ENCODE peak calls at places on chromosomes 2 and 18, in four cellular contexts. K is A549, F is H1, C is WTC11. I is an unnamed sample.

GRCh38 chr2:10547011-10547410 is 98.9 kb upstream of the ODC1 start:
- DNase-seq in K (no peak), F (no peak), C (no peak), I (no peak)

GRCh38 chr2:50438293-50438692 is 593.6 kb downstream of the NRXN1 start:
- DNase-seq in F (no peak), C (no peak), K (no peak), I (no peak)

GRCh38 chr2:138123741-138124140 is 159.5 kb downstream of the HNMT start:
- DNase-seq in C (no peak), K (no peak), F (no peak), I (no peak)

GRCh38 chr2:163405298-163405697 is 330.5 kb downstream of the FIGN start:
- DNase-seq in F (no peak), K (no peak), C (no peak), I (no peak)

GRCh38 chr2:212289301-212289700 is 249.3 kb downstream of the ERBB4 start:
- DNase-seq in F (no peak), K (no peak), C (no peak), I (no peak)

GRCh38 chr18:5064846-5065245 is 132.2 kb downstream of the AKAIN1 start:
- DNase-seq in C (no peak), F (no peak), K (no peak), I (no peak)

GRCh38 chr18:56815926-56816325 is 164.8 kb downstream of the WDR7 start:
- DNase-seq in F (no peak), C (no peak), K (peak), I (no peak)

GRCh38 chr2:176763111-176763510 is 449.5 kb upstream of the HNRNPA3 start:
- DNase-seq in K (no peak), C (no peak), F (no peak), I (no peak)

GRCh38 chr18:8988262-8988871 is 114.1 kb upstream of the NDUFV2 start:
- DNase-seq in C (peak), K (peak), F (peak), I (peak)

GRCh38 chr2:19911799-19912509 is 10.2 kb upstream of the TTC32 start:
- DNase-seq in K (peak), C (no peak), F (no peak), I (no peak)

GRCh38 chr18:50079571-50080295 is 115.2 kb downstream of the MYO5B start:
- DNase-seq in K (no peak), C (no peak), F (no peak), I (no peak)

GRCh38 chr2:222421626-222422025 is 2.7 kb upstream of the SGPP2 start:
- DNase-seq in F (no peak), C (no peak), K (no peak), I (no peak)

GRCh38 chr2:43074592-43075053 is 151.8 kb downstream of the ZFP36L2 start:
- DNase-seq in C (no peak), K (no peak), F (no peak), I (no peak)

GRCh38 chr2:118224144-118224887 is 136.0 kb downstream of the INSIG2 start:
- DNase-seq in F (no peak), C (peak), K (no peak), I (no peak)

GRCh38 chr2:167715932-167716331 is 531.5 kb downstream of the STK39 start:
- DNase-seq in C (peak), F (no peak), K (no peak), I (no peak)

GRCh38 chr2:66445076-66445724 is 10.3 kb downstream of the MEIS1 start:
- DNase-seq in C (peak), K (no peak), F (no peak), I (no peak)

GRCh38 chr2:73290049-73290839 is 3.1 kb downstream of the EGR4 start:
- DNase-seq in K (peak), F (no peak), C (peak), I (peak)

GRCh38 chr2:64568836-64569235 is 44.7 kb downstream of the AFTPH start:
- DNase-seq in C (no peak), K (no peak), F (no peak), I (no peak)

GRCh38 chr2:236675051-236675450 is 105.4 kb downstream of the ACKR3 start:
- DNase-seq in C (no peak), K (no peak), F (no peak), I (no peak)

GRCh38 chr2:833180-833579 is 117.5 kb upstream of the SNTG2 start:
- DNase-seq in C (no peak), K (no peak), F (no peak), I (no peak)

GRCh38 chr2:177906041-177906718 is 166.4 kb downstream of the PDE11A start:
- DNase-seq in C (peak), F (peak), K (peak), I (peak)

GRCh38 chr2:43312751-43313641 is 86.6 kb upstream of the ZFP36L2 start:
- DNase-seq in K (no peak), C (no peak), F (no peak), I (peak)

GRCh38 chr2:102082591-102083586 is 59.7 kb upstream of the IL1R1 start:
- DNase-seq in F (no peak), C (no peak), K (no peak), I (peak)

GRCh38 chr2:119349289-119349688 is 17.3 kb downstream of the C2orf76 start:
- DNase-seq in K (no peak), F (no peak), C (no peak), I (no peak)

GRCh38 chr2:133377021-133377481 is 191.2 kb downstream of the NCKAP5 start:
- DNase-seq in F (no peak), K (no peak), C (no peak), I (no peak)

GRCh38 chr2:735670-736218 is 58.5 kb upstream of the TMEM18 start:
- DNase-seq in F (no peak), C (no peak), K (no peak), I (no peak)

GRCh38 chr2:172102858-172103359 is at the start of gene DLX2:
- DNase-seq in K (peak), F (peak), C (peak), I (peak)

GRCh38 chr2:105417789-105418475 is 19.1 kb upstream of the FHL2 start:
- DNase-seq in C (no peak), F (no peak), K (no peak), I (no peak)

GRCh38 chr18:58046794-58047555 is 2.9 kb downstream of the NEDD4L start:
- DNase-seq in K (no peak), C (no peak), F (no peak), I (no peak)
- TF ChIP-seq JUN in K (no peak), C (no peak), F (no peak), I (no peak)

GRCh38 chr2:36964496-36965058 is 1.8 kb downstream of the STRN start:
- DNase-seq in K (no peak), F (no peak), C (no peak), I (no peak)
- TF ChIP-seq MAX in K (no peak), F (no peak), C (no peak), I (no peak)

DNA sequence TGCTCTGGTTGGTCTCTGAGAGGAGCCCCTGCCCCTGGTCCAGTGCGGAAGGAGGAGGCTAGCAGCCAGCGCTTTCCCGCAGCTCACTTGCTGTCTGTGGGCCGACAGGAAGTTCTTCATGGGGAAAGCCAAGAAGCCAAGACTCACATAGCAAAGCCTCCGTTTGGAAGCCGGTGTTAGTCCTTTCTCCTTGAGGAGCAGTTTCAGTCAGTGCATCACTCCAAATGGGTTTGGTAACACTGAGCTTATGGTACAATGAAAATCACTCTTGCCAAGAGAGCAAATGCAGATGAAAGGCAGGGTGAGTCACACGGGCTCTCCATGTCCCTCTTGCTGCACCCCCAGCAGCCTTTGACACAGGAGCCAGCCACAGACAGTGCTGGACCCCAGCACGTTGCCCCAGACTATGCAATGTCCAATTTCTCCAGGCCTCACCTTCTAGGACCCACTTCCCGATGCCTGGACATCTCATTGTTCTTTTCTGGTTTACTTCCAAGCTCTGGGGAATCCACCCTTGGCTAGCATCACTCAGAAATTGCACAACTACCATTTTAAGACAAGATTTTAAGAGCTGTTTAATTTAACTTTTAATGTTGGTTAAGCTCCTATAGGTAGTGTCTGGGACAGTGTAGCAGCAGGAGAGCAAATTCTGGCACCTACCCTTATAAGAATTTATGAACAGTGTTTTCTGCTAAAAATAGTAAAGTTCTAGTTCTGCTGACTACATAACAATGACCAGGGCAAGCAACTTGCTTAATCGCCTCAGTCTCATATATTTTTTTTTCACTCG is 174.9 kb downstream of the ASB1 start:
- DNase-seq in F (no peak), C (no peak), K (no peak), I (no peak)
- TF ChIP-seq JUN in F (no peak), C (no peak), K (no peak), I (no peak)

GRCh38 chr2:3204031-3204430 is 173.6 kb downstream of the EIPR1 start:
- DNase-seq in K (no peak), F (no peak), C (no peak), I (no peak)
- TF ChIP-seq MAX in K (no peak), F (no peak), C (no peak), I (no peak)

GRCh38 chr2:191366199-191366598 is 121.0 kb downstream of the MYO1B start:
- DNase-seq in F (no peak), C (no peak), K (no peak), I (no peak)
- TF ChIP-seq JUN in F (no peak), C (no peak), K (no peak), I (no peak)

DNA sequence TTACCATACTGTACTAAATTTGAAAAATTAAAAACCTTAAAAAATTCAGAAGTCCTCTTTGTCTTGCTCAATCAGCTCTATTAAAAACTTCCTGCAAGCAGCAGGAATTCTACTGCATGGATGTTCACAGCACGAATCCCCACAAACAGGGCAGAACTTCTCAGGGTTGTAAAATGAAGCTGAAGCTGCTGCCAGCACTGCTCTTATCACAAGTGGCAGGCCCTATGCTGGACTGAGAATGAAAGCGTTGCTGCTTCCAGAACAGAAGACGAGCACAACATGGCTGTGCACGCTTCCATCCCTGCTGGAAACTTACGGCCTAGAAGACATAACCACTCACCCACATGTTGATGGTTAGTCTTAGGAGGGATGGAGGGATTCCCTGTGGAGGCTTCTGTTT is 134.0 kb downstream of the RAB3GAP1 start:
- DNase-seq in F (no peak), K (no peak), C (no peak), I (no peak)
- TF ChIP-seq MAX in F (no peak), K (no peak), C (no peak), I (no peak)